ENCODE peak calls at places on chromosomes 13 and 19, in seven cellular contexts. One of them, this sample, is unnamed.

GRCh38 chr13:98997738-98998641 is 20.1 kb upstream of the DOCK9 start:
- DNase-seq in fibroblast of the aortic adventitia: peak
- DNase-seq in PC-3: peak
- DNase-seq in BJ: peak
- DNase-seq in thoracic aorta: no peak
- DNase-seq in left ventricle myocardium inferior: no peak
- DNase-seq in upper lobe of right lung: no peak
- DNase-seq in this sample: peak

GRCh38 chr13:77620138-77620537 is 77.3 kb upstream of the SLAIN1 start:
- DNase-seq in upper lobe of right lung: no peak
- DNase-seq in left ventricle myocardium inferior: no peak
- DNase-seq in fibroblast of the aortic adventitia: no peak
- DNase-seq in thoracic aorta: no peak
- DNase-seq in PC-3: no peak
- DNase-seq in BJ: no peak
- DNase-seq in this sample: no peak

GRCh38 chr13:110782185-110782584 is 68.7 kb downstream of the ING1 start:
- DNase-seq in PC-3: no peak
- DNase-seq in fibroblast of the aortic adventitia: no peak
- DNase-seq in upper lobe of right lung: no peak
- DNase-seq in BJ: no peak
- DNase-seq in left ventricle myocardium inferior: no peak
- DNase-seq in thoracic aorta: no peak
- DNase-seq in this sample: no peak

GRCh38 chr13:65990684-65991083 is 1239.5 kb downstream of the PCDH9 start:
- DNase-seq in left ventricle myocardium inferior: no peak
- DNase-seq in thoracic aorta: no peak
- DNase-seq in BJ: no peak
- DNase-seq in fibroblast of the aortic adventitia: no peak
- DNase-seq in PC-3: no peak
- DNase-seq in upper lobe of right lung: no peak
- DNase-seq in this sample: no peak

GRCh38 chr13:46173656-46174055 is 8.3 kb downstream of the LCP1 start:
- DNase-seq in fibroblast of the aortic adventitia: no peak
- DNase-seq in BJ: no peak
- DNase-seq in PC-3: no peak
- DNase-seq in thoracic aorta: no peak
- DNase-seq in upper lobe of right lung: no peak
- DNase-seq in left ventricle myocardium inferior: no peak
- DNase-seq in this sample: no peak

GRCh38 chr19:11152318-11153062 is 3.1 kb downstream of the SPC24 start:
- DNase-seq in PC-3: peak
- DNase-seq in upper lobe of right lung: no peak
- DNase-seq in left ventricle myocardium inferior: peak
- DNase-seq in fibroblast of the aortic adventitia: peak
- DNase-seq in thoracic aorta: no peak
- DNase-seq in BJ: no peak
- DNase-seq in this sample: peak

GRCh38 chr13:48637601-48638000 is 16.1 kb upstream of the CYSLTR2 start:
- DNase-seq in left ventricle myocardium inferior: no peak
- DNase-seq in PC-3: no peak
- DNase-seq in fibroblast of the aortic adventitia: no peak
- DNase-seq in BJ: no peak
- DNase-seq in upper lobe of right lung: no peak
- DNase-seq in thoracic aorta: no peak
- DNase-seq in this sample: no peak

GRCh38 chr19:57642396-57643046 is 9.6 kb downstream of the ZNF211 start:
- DNase-seq in BJ: no peak
- DNase-seq in fibroblast of the aortic adventitia: no peak
- DNase-seq in PC-3: no peak
- DNase-seq in thoracic aorta: no peak
- DNase-seq in left ventricle myocardium inferior: no peak
- DNase-seq in upper lobe of right lung: no peak
- DNase-seq in this sample: no peak

GRCh38 chr19:42111811-42112210 is 20.4 kb downstream of the POU2F2 start:
- DNase-seq in PC-3: no peak
- DNase-seq in thoracic aorta: no peak
- DNase-seq in BJ: no peak
- DNase-seq in upper lobe of right lung: no peak
- DNase-seq in fibroblast of the aortic adventitia: peak
- DNase-seq in left ventricle myocardium inferior: no peak
- DNase-seq in this sample: peak

DNA sequence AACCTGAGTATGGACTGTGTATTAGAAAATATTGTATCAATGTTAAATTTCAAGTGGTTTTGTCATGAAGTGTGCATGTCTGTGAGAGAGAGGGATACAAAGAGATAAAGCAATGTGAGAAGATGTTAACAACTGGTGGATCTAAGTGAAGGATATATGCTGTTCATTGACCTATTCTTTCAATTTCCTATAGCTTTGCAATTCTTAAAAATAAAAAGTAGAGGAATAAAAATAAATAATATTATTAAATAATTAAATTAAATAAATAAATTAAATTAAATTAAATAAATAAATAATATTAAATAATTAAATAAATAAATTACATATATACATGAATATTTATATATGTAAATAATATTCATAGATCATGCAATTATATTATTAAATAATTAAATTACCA is 131.2 kb upstream of the DACH1 start:
- DNase-seq in thoracic aorta: no peak
- DNase-seq in upper lobe of right lung: no peak
- DNase-seq in left ventricle myocardium inferior: no peak
- DNase-seq in fibroblast of the aortic adventitia: no peak
- DNase-seq in BJ: no peak
- DNase-seq in PC-3: no peak
- DNase-seq in this sample: no peak
- TF ChIP-seq CTCF in thoracic aorta: no peak
- TF ChIP-seq CTCF in upper lobe of right lung: no peak
- TF ChIP-seq CTCF in left ventricle myocardium inferior: no peak
- TF ChIP-seq CTCF in fibroblast of the aortic adventitia: no peak
- TF ChIP-seq CTCF in BJ: no peak
- TF ChIP-seq CTCF in PC-3: no peak
- TF ChIP-seq CTCF in this sample: no peak

GRCh38 chr13:52862358-52863206 is 14.1 kb upstream of the PCDH8 start:
- DNase-seq in BJ: no peak
- DNase-seq in left ventricle myocardium inferior: no peak
- DNase-seq in fibroblast of the aortic adventitia: no peak
- DNase-seq in thoracic aorta: no peak
- DNase-seq in upper lobe of right lung: no peak
- DNase-seq in PC-3: peak
- DNase-seq in this sample: peak
- TF ChIP-seq CTCF in BJ: peak
- TF ChIP-seq CTCF in left ventricle myocardium inferior: peak
- TF ChIP-seq CTCF in fibroblast of the aortic adventitia: peak
- TF ChIP-seq CTCF in thoracic aorta: peak
- TF ChIP-seq CTCF in upper lobe of right lung: peak
- TF ChIP-seq CTCF in PC-3: peak
- TF ChIP-seq CTCF in this sample: peak

DNA sequence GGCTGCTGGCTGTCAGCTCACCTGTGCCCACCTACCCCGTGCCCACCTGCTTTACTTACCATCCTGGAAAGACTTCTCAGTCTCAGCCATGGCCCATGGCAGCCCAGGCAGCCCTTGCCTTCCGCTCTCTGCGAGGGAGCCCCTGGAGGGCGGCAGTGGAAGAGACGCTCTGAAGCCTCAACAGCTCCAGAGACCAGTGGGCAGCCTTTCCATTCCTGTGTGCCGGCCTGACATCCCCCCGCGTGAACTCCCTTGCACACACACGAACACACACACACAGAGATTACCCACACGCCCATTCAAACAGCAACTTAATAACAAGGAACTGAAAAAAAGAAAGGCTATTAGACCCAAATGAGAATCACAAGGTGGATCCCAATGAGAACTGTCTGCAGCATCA is 14.2 kb upstream of the RASA3 start:
- DNase-seq in fibroblast of the aortic adventitia: no peak
- DNase-seq in upper lobe of right lung: peak
- DNase-seq in left ventricle myocardium inferior: no peak
- DNase-seq in BJ: no peak
- DNase-seq in PC-3: no peak
- DNase-seq in thoracic aorta: no peak
- DNase-seq in this sample: no peak
- TF ChIP-seq CTCF in fibroblast of the aortic adventitia: peak
- TF ChIP-seq CTCF in upper lobe of right lung: no peak
- TF ChIP-seq CTCF in left ventricle myocardium inferior: no peak
- TF ChIP-seq CTCF in BJ: peak
- TF ChIP-seq CTCF in PC-3: no peak
- TF ChIP-seq CTCF in thoracic aorta: no peak
- TF ChIP-seq CTCF in this sample: no peak

GRCh38 chr19:55097864-55098715 is 19.3 kb downstream of the PPP1R12C start:
- DNase-seq in fibroblast of the aortic adventitia: no peak
- DNase-seq in upper lobe of right lung: peak
- DNase-seq in BJ: no peak
- DNase-seq in thoracic aorta: no peak
- DNase-seq in PC-3: no peak
- DNase-seq in left ventricle myocardium inferior: no peak
- DNase-seq in this sample: no peak

GRCh38 chr19:55094456-55095259 is 19.0 kb downstream of the EPS8L1 start:
- DNase-seq in upper lobe of right lung: no peak
- DNase-seq in left ventricle myocardium inferior: no peak
- DNase-seq in fibroblast of the aortic adventitia: no peak
- DNase-seq in BJ: no peak
- DNase-seq in PC-3: no peak
- DNase-seq in thoracic aorta: no peak
- DNase-seq in this sample: no peak

GRCh38 chr19:55098716-55099556 is 18.5 kb downstream of the PPP1R12C start:
- DNase-seq in upper lobe of right lung: no peak
- DNase-seq in left ventricle myocardium inferior: no peak
- DNase-seq in thoracic aorta: no peak
- DNase-seq in PC-3: no peak
- DNase-seq in BJ: no peak
- DNase-seq in fibroblast of the aortic adventitia: no peak
- DNase-seq in this sample: no peak

GRCh38 chr19:55095260-55096060 is 19.8 kb downstream of the EPS8L1 start:
- DNase-seq in left ventricle myocardium inferior: no peak
- DNase-seq in thoracic aorta: no peak
- DNase-seq in upper lobe of right lung: no peak
- DNase-seq in fibroblast of the aortic adventitia: no peak
- DNase-seq in BJ: no peak
- DNase-seq in PC-3: no peak
- DNase-seq in this sample: no peak

DNA sequence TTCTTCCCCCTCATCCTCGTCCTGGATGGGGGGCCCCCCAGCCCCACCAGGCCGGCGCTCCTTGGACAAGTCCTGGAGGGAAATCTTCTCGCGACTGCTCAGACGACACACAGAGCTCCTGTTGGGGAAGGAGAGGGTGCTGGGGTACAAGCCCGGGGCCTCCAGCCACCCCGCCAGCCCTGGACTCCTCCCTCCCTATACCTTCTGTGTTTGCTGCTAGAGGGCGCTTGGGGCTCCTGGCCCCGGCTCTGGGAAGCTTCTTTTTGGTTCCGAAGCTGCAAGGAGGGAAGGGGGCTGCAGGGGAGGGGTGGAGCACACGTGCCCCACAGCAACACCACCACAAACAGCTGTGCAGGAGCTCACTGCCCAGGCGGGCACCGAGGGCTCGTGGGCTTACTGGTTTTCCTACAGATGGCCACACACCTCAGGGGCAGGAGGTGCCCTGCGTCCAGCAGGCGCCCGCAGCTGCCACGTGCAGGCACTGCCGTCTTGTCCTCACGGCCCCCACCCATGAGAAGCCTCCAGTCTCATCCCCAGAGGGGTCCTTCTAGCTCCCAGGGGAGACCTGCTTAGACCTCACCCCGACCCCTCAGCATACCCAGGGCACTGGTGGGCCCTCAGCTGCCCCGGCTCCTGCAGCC is 20.5 kb downstream of the EPS8L1 start:
- DNase-seq in left ventricle myocardium inferior: no peak
- DNase-seq in thoracic aorta: no peak
- DNase-seq in PC-3: no peak
- DNase-seq in fibroblast of the aortic adventitia: no peak
- DNase-seq in upper lobe of right lung: no peak
- DNase-seq in BJ: no peak
- DNase-seq in this sample: no peak
- TF ChIP-seq CTCF in left ventricle myocardium inferior: no peak
- TF ChIP-seq CTCF in thoracic aorta: no peak
- TF ChIP-seq CTCF in PC-3: peak
- TF ChIP-seq CTCF in fibroblast of the aortic adventitia: no peak
- TF ChIP-seq CTCF in upper lobe of right lung: no peak
- TF ChIP-seq CTCF in BJ: no peak
- TF ChIP-seq CTCF in this sample: no peak

GRCh38 chr19:47765522-47766358 is 12.8 kb upstream of the SELENOW start:
- DNase-seq in upper lobe of right lung: peak
- DNase-seq in fibroblast of the aortic adventitia: peak
- DNase-seq in left ventricle myocardium inferior: peak
- DNase-seq in BJ: no peak
- DNase-seq in PC-3: peak
- DNase-seq in thoracic aorta: no peak
- DNase-seq in this sample: peak
- TF ChIP-seq CTCF in upper lobe of right lung: peak
- TF ChIP-seq CTCF in fibroblast of the aortic adventitia: peak
- TF ChIP-seq CTCF in left ventricle myocardium inferior: peak
- TF ChIP-seq CTCF in BJ: peak
- TF ChIP-seq CTCF in PC-3: peak
- TF ChIP-seq CTCF in thoracic aorta: peak
- TF ChIP-seq CTCF in this sample: peak

This sample was measured in MCF 10A.